ENCODE peak calls at places on chromosome 21, in six cellular contexts. C, P, O, V, L and Q are unnamed samples.

GRCh38 chr21:26883768-26884167 is 38.6 kb upstream of the ADAMTS1 start:
- DNase-seq in C (no peak), P (no peak), O (no peak), V (no peak), L (no peak), Q (no peak)

GRCh38 chr21:27719226-27719625 is 752.3 kb upstream of the ADAMTS5 start:
- DNase-seq in C (no peak), P (no peak), O (no peak), V (no peak), L (no peak), Q (no peak)

GRCh38 chr21:18608226-18608625 is 204.6 kb upstream of the TMPRSS15 start:
- DNase-seq in C (no peak), P (no peak), O (no peak), V (no peak), L (no peak), Q (no peak)

GRCh38 chr21:16082038-16082816 is 352.4 kb downstream of the USP25 start:
- DNase-seq in C (no peak), P (no peak), O (no peak), V (no peak), L (no peak), Q (no peak)

GRCh38 chr21:39314155-39315027 is 959 bp upstream of the BRWD1 start:
- DNase-seq in C (no peak), P (no peak), O (peak), V (no peak), L (no peak), Q (no peak)

GRCh38 chr21:39908265-39908923 is 41.2 kb downstream of the PCP4 start:
- DNase-seq in C (no peak), P (no peak), O (no peak), V (no peak), L (no peak), Q (no peak)

GRCh38 chr21:16455526-16455925 is 725.7 kb downstream of the USP25 start:
- DNase-seq in C (no peak), P (no peak), O (no peak), V (no peak), L (no peak), Q (no peak)

GRCh38 chr21:23249760-23250159 is 2251.6 kb downstream of the NCAM2 start:
- DNase-seq in C (no peak), P (no peak), O (no peak), V (no peak), L (no peak), Q (no peak)

GRCh38 chr21:17742940-17743592 is 76.1 kb downstream of the C21orf91 start:
- DNase-seq in C (no peak), P (no peak), O (no peak), V (no peak), L (no peak), Q (no peak)

GRCh38 chr21:39845581-39846130 is 21.6 kb upstream of the PCP4 start:
- DNase-seq in C (no peak), P (no peak), O (no peak), V (no peak), L (no peak), Q (no peak)

GRCh38 chr21:17351766-17352165 is 161.1 kb upstream of the CXADR start:
- DNase-seq in C (no peak), P (no peak), O (no peak), V (no peak), L (no peak), Q (no peak)

GRCh38 chr21:36092676-36093075 is 22.9 kb downstream of the CBR1 start:
- DNase-seq in C (no peak), P (no peak), O (no peak), V (no peak), L (no peak), Q (no peak)

DNA sequence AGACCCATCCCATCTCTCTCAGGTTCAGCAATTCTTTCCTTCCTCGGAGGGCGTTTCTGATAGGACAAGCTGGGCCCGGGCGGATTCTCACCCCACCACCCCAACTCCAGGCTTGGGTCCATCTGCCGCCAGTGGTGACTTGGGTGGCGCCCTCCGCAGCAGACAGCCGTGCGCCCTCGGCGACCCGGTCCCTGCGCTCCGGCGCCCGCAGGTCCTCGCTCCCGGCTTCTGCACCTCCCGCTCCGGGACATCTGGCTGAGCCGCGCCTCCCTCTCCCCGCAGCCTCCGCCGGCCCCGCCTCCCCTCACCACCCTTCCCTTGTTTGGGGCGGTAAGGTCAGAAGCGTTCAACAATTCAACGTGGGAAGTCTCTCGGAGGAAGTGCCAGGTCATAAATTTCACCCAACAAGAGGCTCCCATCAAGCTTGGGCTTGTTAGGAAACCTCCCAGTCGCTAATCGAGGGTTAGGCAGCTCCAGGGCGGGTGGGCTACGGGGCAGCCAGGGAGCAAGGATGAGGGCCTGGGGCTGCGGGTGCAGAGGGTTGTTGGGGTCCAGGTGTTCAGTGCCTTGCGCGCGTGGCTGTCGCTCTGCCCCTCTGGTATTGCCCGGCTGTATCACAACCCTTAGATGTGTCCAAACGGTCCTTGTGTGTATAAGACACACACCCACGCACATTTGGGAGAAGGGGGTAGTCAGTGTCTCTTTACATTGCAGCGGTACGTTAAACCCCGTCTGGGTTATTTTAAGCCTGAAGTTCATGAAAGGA is 39.8 kb downstream of the OLIG1 start:
- DNase-seq in C (no peak), P (no peak), O (no peak), V (no peak), L (no peak), Q (no peak)
- H3K4me3 ChIP-seq in C (no peak), P (no peak), O (no peak), V (no peak), L (no peak), Q (no peak)

GRCh38 chr21:37220433-37220980 is 46.6 kb downstream of the VPS26C start:
- DNase-seq in C (peak), P (peak), O (no peak), V (no peak), L (no peak), Q (no peak)
- TF ChIP-seq CTCF in C (no peak), P (no peak), O (no peak), V (no peak), L (no peak), Q (no peak)

GRCh38 chr21:34836103-34836932 is 167.5 kb downstream of the CLIC6 start:
- DNase-seq in C (peak), P (no peak), O (peak), V (no peak), L (no peak), Q (no peak)
- H3K4me3 ChIP-seq in C (no peak), P (no peak), O (peak), V (no peak), L (no peak), Q (no peak)

GRCh38 chr21:42618713-42619112 is 34.7 kb upstream of the PDE9A start:
- DNase-seq in C (no peak), P (no peak), O (no peak), V (no peak), L (no peak), Q (no peak)
- TF ChIP-seq CTCF in C (no peak), P (no peak), O (no peak), V (no peak), L (no peak), Q (no peak)

DNA sequence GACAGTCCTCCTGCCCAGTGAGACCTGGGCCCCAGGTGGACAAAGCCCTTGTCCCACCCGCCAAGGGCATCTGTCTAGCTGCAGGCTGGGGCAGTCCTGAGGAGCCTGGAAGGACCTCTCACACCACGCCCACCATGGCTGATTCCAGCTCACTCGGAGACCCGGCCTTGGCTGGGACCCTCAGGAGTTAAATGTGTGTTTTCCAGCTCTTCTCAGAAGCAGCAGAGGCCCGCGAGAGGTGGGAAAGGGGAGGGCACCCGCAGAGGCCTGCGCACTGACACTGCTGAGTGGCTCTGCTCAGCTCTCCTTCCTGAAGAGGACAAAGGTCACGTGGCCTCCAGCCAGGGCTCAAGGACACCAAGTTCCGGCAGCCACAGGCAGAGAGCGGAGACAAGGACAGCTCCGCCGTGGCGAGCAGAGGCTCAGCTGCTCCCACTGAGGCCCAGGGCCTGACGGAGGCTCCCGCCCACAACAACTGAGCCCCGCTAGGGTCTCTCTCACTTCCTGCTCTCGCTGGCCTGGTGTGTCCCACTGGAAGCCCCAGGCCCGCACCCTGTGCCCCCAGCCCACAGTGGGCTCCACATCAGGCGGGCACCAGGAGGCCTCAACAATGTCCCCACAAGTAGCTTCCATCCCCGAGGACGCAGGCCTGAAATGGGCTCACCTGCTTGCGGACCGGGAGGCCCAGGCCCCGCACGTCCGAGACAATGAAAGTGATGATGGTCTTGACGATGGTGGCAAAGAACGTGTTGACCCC is 16.9 kb downstream of the SLC19A1 start:
- DNase-seq in C (no peak), P (no peak), O (no peak), V (peak), L (no peak), Q (no peak)
- H3K4me3 ChIP-seq in C (no peak), P (no peak), O (no peak), V (no peak), L (no peak), Q (no peak)

GRCh38 chr21:28750565-28750964 is 242.1 kb downstream of the LTN1 start:
- DNase-seq in C (no peak), P (no peak), O (no peak), V (no peak), L (no peak), Q (no peak)
- TF ChIP-seq CTCF in C (no peak), P (no peak), O (no peak), V (no peak), L (no peak), Q (no peak)

GRCh38 chr21:37658121-37658993 is 257.9 kb downstream of the KCNJ6 start:
- DNase-seq in C (no peak), P (no peak), O (peak), V (no peak), L (no peak), Q (no peak)
- H3K4me3 ChIP-seq in C (no peak), P (no peak), O (no peak), V (no peak), L (no peak), Q (peak)

GRCh38 chr21:31537872-31538576 is 121.5 kb upstream of the SOD1 start:
- DNase-seq in C (no peak), P (no peak), O (no peak), V (no peak), L (no peak), Q (no peak)
- TF ChIP-seq CTCF in C (no peak), P (no peak), O (no peak), V (no peak), L (peak), Q (no peak)

GRCh38 chr21:41932191-41932575 is 21.6 kb downstream of the C2CD2 start:
- DNase-seq in C (peak), P (no peak), O (peak), V (no peak), L (peak), Q (no peak)

GRCh38 chr21:41932576-41933258 is 21.1 kb downstream of the C2CD2 start:
- DNase-seq in C (no peak), P (no peak), O (peak), V (no peak), L (peak), Q (peak)

GRCh38 chr21:41929248-41929647 is 24.6 kb downstream of the C2CD2 start:
- DNase-seq in C (no peak), P (no peak), O (no peak), V (no peak), L (no peak), Q (no peak)

GRCh38 chr21:41931041-41931451 is 22.8 kb downstream of the C2CD2 start:
- DNase-seq in C (no peak), P (no peak), O (no peak), V (no peak), L (no peak), Q (no peak)

GRCh38 chr21:41933259-41934079 is 20.3 kb downstream of the C2CD2 start:
- DNase-seq in C (no peak), P (no peak), O (peak), V (no peak), L (no peak), Q (peak)
- H3K4me3 ChIP-seq in C (peak), P (no peak), O (no peak), V (no peak), L (no peak), Q (peak)

DNA sequence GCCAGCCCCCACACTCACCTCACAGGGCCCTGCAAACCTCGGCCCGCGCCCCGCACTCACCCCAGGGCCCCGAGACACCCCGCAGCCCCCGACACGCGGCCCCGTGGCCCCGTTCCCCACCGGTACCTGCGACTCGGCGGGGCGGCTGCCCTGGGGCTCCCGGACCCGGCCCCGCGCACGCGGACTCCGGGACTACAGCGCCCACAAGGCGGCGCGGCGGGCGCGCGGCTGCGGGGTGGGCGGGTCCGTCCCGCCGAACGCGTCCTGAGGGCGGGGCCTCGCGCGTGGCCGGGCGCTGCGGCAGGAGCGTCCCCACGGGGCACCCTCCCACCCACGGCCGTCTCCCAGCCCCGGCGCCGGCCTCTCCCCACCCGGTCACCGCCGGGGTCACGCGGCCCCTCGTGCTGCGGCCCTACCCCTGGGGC is at the start of gene SLC19A1:
- DNase-seq in C (no peak), P (peak), O (peak), V (peak), L (peak), Q (no peak)
- TF ChIP-seq CTCF in C (no peak), P (peak), O (no peak), V (peak), L (peak), Q (peak)